ENCODE peak calls at places on chromosome 1, in seven cellular contexts. K, Z, X, W, Q, I and E are unnamed samples.

GRCh38 chr1:78297828-78298227 is 192.9 kb upstream of the PTGFR start:
- DNase-seq in W (no peak), Z (no peak), Q (peak), I (no peak), K (no peak), X (no peak), E (no peak)

GRCh38 chr1:40853113-40853999 is 8.8 kb downstream of the CITED4 start:
- DNase-seq in W (no peak), I (no peak), Q (no peak), X (peak), Z (no peak), K (no peak), E (no peak)

GRCh38 chr1:110309139-110309538 is 30.0 kb upstream of the RBM15 start:
- DNase-seq in Z (no peak), I (no peak), K (no peak), Q (no peak), W (no peak), X (peak), E (no peak)

GRCh38 chr1:56258395-56258794 is 321.0 kb downstream of the PLPP3 start:
- DNase-seq in Z (no peak), K (no peak), I (no peak), X (no peak), Q (no peak), W (no peak), E (no peak)

GRCh38 chr1:78286686-78287085 is 204.1 kb upstream of the PTGFR start:
- DNase-seq in I (no peak), X (peak), Z (no peak), W (no peak), Q (peak), K (no peak), E (no peak)

GRCh38 chr1:207861442-207862177 is 49.3 kb downstream of the CD34 start:
- DNase-seq in W (no peak), Q (no peak), X (no peak), Z (no peak), K (peak), I (no peak), E (no peak)

GRCh38 chr1:112619518-112620458 is at the start of gene CAPZA1:
- DNase-seq in X (peak), W (peak), K (peak), I (peak), Z (peak), Q (peak), E (peak)

GRCh38 chr1:193062698-193063463 is 3.5 kb downstream of the RO60 start:
- DNase-seq in I (no peak), K (no peak), Z (no peak), Q (no peak), X (no peak), W (no peak), E (no peak)

DNA sequence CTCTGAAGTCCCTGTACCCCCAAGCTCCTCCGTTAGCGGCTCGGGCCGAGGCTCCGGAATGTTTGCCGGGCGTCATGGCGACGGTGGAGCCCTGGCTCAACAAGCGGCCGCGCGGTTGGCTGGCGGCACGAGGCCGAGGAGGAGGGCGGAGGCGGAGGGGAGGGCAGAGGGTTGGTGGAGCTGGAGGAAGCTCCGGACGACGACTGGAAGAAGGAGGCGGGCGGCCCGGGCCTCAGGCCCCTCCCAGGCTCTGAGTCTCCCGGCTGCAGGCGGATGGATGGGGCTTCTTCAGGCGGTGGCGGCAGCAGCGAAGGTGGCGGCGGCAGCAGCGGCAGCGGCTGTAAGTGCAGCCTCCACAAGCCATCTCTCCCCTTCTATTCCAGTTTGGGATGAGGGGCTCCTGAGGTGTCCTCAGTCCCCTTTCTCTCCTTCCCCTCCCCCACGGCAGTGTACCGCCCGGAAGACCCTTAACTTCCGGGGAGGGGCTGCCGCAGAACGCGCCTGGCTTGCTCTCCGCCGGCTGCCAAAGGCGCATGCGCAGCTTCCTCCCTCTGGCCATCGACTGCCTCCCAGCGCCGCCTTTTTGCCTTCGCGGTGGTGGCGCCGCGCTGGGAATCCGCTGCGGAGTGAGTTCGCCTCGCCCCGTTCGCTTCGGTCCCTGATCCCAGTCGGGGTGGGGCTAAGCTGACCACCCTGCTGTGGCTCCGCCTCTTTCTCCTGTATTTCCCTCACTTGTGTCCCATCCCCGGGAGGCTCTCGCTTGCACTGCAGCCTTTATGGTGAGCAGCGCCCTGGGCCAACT is at the start of the genes DNAI4 and MIER1:
- DNase-seq in Q (peak), I (peak), K (peak), X (peak), Z (peak), W (peak), E (peak)
- TF ChIP-seq CTCF in Q (no peak), I (no peak), K (no peak), X (peak), Z (no peak), W (peak), E (peak)

GRCh38 chr1:18668750-18669404 is 38.2 kb downstream of the PAX7 start:
- DNase-seq in I (peak), X (no peak), Z (no peak), W (no peak), Q (no peak), K (no peak), E (peak)
- H3K4me3 ChIP-seq in I (no peak), X (no peak), Z (no peak), W (no peak), Q (no peak), K (no peak), E (no peak)

DNA sequence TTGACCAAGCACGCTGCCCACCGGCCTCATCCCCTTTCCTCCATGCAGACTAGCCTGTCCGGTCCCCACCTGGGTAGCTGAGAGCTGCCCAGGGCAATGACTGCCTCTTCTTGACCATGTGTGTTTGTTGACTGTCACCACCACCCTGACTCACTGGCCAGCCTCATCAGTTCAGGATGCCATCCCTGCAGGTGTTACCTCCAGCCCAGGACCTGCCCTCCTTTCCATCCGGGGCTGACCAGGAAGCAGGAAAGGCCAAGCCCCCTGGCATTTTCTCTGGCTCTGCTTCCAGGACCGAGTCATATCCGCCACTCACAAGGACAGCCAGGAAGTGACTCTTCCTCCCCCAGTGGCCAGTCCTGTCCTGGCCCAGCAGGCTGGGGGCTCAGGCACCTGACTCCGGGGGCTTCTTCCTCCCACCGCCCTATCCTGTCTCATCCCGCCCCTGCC is 17.1 kb downstream of the EPHA2 start:
- DNase-seq in K (no peak), X (no peak), Z (peak), I (no peak), W (no peak), Q (no peak), E (no peak)
- TF ChIP-seq CTCF in K (no peak), X (no peak), Z (no peak), I (no peak), W (no peak), Q (no peak), E (no peak)

DNA sequence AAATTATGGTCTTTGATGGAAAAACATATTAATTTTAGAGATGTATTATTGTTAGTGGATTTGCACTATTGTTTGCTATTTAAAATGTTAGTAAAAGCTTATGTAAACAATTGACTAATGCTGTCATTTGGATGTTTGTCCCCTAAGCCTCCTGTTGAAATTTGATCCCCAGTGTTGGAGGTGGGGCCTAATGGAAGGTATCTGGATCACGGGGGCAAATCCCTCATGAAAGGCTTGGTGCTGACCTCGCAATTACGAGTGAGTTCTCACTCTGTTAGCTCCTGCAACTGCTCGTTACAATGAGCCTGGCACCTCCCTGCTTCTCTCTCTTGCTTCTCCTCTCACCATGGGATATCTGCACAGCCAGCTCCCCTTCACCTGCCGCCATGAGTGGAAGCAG is 14.3 kb downstream of the TMEM35B start:
- DNase-seq in Z (no peak), Q (no peak), X (no peak), K (no peak), W (no peak), I (no peak), E (no peak)
- H3K4me3 ChIP-seq in Z (no peak), Q (no peak), X (no peak), K (no peak), W (no peak), I (no peak), E (no peak)

GRCh38 chr1:32448773-32449456 is 16.0 kb upstream of the ZBTB8B start:
- DNase-seq in I (peak), K (peak), Z (no peak), X (peak), W (no peak), Q (no peak), E (no peak)
- TF ChIP-seq CTCF in I (peak), K (no peak), Z (no peak), X (peak), W (no peak), Q (peak), E (no peak)

DNA sequence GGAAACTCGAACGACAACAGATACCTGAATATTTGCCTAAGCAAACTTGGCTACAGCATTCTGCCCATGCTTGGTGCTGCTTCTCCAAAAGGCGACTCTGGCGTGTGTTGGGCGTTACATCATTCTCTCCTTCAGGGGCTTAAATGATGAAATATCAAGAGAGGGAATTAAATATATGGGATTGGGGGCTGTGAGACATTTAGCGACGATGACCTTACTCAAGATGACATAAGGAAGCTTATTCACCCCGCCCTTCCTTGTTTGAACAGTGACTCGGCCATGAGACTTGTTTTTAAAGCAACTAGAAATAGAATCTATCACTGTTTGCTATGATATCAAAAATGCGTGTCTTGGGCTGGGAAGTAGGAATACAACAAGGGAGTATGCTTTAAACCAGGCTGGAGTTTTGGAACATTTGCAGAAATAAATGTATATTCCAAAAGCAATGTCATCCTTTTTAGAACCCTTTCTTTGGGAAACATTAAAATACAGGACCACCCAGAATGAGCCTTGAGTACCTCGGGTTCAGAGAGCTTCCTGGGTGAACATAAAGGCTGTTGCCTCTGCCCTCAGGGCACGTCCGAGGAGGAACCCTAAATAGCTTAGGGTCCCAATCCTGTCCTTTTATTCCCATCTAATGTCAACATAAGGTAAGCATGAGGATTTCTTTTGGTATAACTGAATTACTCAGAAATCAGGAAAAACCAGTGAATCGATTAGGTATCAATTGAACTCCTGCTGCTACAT is 123.3 kb upstream of the SLC45A1 start:
- DNase-seq in Z (no peak), X (peak), Q (no peak), K (no peak), W (no peak), I (peak), E (no peak)
- H3K4me3 ChIP-seq in Z (no peak), X (no peak), Q (no peak), K (no peak), W (no peak), I (no peak), E (no peak)

GRCh38 chr1:116763787-116764465 is 9.7 kb downstream of the CD2 start:
- DNase-seq in I (peak), Q (no peak), Z (no peak), X (no peak), W (no peak), K (no peak), E (no peak)
- TF ChIP-seq CTCF in I (no peak), Q (peak), Z (peak), X (peak), W (no peak), K (peak), E (peak)

GRCh38 chr1:204883405-204883804 is 12.7 kb downstream of the NFASC start:
- DNase-seq in Q (no peak), W (no peak), K (no peak), X (no peak), I (no peak), Z (no peak), E (no peak)

GRCh38 chr1:204888294-204888693 is 17.6 kb downstream of the NFASC start:
- DNase-seq in K (no peak), X (peak), W (no peak), Q (no peak), I (no peak), Z (no peak), E (no peak)

GRCh38 chr1:204885288-204885711 is 14.6 kb downstream of the NFASC start:
- DNase-seq in K (no peak), I (no peak), Q (no peak), Z (no peak), X (peak), W (peak), E (no peak)

GRCh38 chr1:204887846-204888245 is 17.2 kb downstream of the NFASC start:
- DNase-seq in Z (no peak), I (no peak), X (no peak), W (no peak), K (no peak), Q (no peak), E (no peak)

DNA sequence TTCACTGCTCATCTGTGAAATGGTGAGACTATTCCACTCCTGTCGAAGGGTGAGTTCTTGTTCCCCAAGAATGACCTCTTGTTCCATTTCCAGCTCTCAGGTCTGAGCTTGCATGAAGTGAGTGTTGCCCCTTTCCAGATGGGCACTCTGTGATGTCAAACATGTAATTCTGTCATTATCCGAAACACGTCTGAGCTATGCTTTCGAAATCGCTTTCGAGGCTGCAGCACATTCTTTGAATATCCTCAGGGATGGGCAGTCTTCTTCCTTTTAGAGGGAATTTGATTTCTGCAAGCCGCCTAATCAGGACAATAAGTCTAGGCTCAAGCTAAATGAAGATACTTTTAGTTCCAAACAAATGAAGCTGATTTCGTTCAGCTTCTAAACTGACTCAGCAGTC is 15.1 kb downstream of the NFASC start:
- DNase-seq in I (no peak), X (peak), K (no peak), Z (no peak), W (no peak), Q (no peak), E (no peak)
- H3K4me3 ChIP-seq in I (no peak), X (peak), K (no peak), Z (no peak), W (no peak), Q (no peak), E (no peak)